ENCODE peak calls at places on chromosomes 4 and X, in seven cellular contexts. B, Y, D, J, Q, T and H are unnamed samples. For H3K9me3, the result is how much of the 10 kb centered on the place peaks cover.

GRCh38 chr4:128123036-128123435 is 61.9 kb downstream of the LARP1B start:
- DNase-seq in D (no peak), T (no peak), J (no peak), Y (no peak), Q (no peak), B (no peak), H (no peak)

GRCh38 chr4:59759082-59759825 is 1440.9 kb upstream of the ADGRL3 start:
- DNase-seq in Q (no peak), D (no peak), J (no peak), B (no peak), Y (no peak), T (no peak), H (no peak)

GRCh38 chr4:87555751-87556619 is 26.8 kb upstream of the SPARCL1 start:
- DNase-seq in B (no peak), Q (peak), Y (no peak), J (no peak), T (no peak), D (no peak), H (no peak)

GRCh38 chr4:76886214-76886613 is 11.7 kb downstream of the SOWAHB start:
- DNase-seq in B (no peak), Y (no peak), J (no peak), T (no peak), D (no peak), Q (no peak), H (no peak)

GRCh38 chrX:24294619-24295018 is 19.2 kb downstream of the SUPT20HL2 start:
- DNase-seq in B (no peak), Q (no peak), T (no peak), Y (no peak), J (no peak), D (no peak), H (no peak)

GRCh38 chr4:127479031-127479622 is 153.6 kb upstream of the INTU start:
- DNase-seq in Q (no peak), B (no peak), T (no peak), J (peak), D (no peak), Y (no peak), H (no peak)

GRCh38 chr4:169092889-169093522 is 83.0 kb upstream of the CBR4 start:
- DNase-seq in Y (no peak), D (no peak), J (no peak), Q (no peak), B (no peak), T (no peak), H (no peak)

GRCh38 chrX:1533083-1533482 is 3.9 kb downstream of the P2RY8 start:
- DNase-seq in Q (no peak), Y (no peak), T (no peak), J (no peak), D (no peak), B (no peak), H (no peak)

GRCh38 chr4:121951570-121952110 is at the start of gene TRPC3:
- DNase-seq in Y (peak), D (peak), B (peak), T (no peak), J (peak), Q (no peak), H (peak)

DNA sequence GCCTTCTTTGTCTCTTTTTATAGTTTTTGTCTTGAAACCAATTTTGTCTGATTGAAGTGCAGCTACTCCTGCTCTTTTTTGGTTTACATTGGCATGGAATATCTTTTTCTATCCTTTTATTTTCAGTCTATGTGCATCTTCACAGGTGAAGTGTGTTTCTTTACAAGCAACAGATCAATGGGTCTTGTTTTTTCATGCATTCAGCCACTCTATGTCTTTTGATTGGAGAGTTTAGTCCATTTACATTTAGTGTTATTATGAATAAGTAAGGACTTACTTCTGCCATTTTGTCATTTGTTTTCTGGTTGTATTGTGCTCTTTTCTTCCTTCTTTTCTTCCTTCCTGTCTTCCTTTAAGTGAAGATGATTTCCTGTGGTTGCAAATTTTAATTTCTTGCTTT is 224.4 kb downstream of the SLC39A8 start:
- DNase-seq in Y (no peak), J (no peak), B (no peak), Q (no peak), D (no peak), T (no peak), H (no peak)
- H3K9me3 ChIP-seq in Y (under half), J (under half), B (under half), Q (under half), D (under half), T (under half), H (under half)

GRCh38 chr4:98867648-98868047 is 61.3 kb downstream of the EIF4E start:
- DNase-seq in J (no peak), T (no peak), Y (no peak), B (no peak), D (no peak), Q (no peak), H (no peak)

GRCh38 chr4:98873059-98873458 is 55.9 kb downstream of the EIF4E start:
- DNase-seq in T (no peak), B (no peak), D (no peak), J (no peak), Y (no peak), Q (no peak), H (no peak)
- H3K9me3 ChIP-seq in T (under half), B (under half), D (under half), J (under half), Y (under half), Q (under half), H (under half)

DNA sequence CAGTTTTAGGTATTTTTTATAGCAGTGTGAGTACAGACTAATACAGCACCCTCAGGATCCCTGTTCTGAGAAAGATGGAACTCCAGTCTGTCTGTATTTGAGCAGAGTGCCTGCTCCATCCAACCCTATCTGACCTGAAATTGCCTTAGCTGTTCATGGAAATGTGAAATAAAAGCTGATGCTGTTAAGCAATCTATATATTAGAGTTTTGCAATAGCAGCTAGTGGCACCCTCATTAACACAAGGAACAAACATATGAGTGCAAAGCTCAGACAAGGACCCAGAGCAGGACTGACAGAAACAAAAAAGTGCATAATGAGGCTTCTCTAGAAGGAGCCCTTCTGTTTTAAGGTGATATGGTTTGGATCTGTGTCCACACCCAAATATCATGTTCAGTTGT is 273.0 kb upstream of the KLF3 start:
- DNase-seq in T (no peak), J (no peak), Y (no peak), B (no peak), Q (no peak), D (no peak), H (no peak)
- H3K9me3 ChIP-seq in T (under half), J (under half), Y (under half), B (under half), Q (under half), D (under half), H (under half)

GRCh38 chrX:83108278-83108677 is 399.8 kb upstream of the POU3F4 start:
- DNase-seq in D (no peak), B (no peak), Q (no peak), Y (no peak), J (no peak), T (no peak), H (no peak)
- H3K9me3 ChIP-seq in D (under half), B (under half), Q (under half), Y (under half), J (under half), T (under half), H (under half)

GRCh38 chrX:41906515-41907165 is 16.7 kb downstream of the CASK start:
- DNase-seq in Y (no peak), T (no peak), D (no peak), J (no peak), Q (no peak), B (no peak), H (no peak)
- H3K9me3 ChIP-seq in Y (under half), T (under half), D (under half), J (under half), Q (under half), B (under half), H (under half)